ENCODE peak calls at places on chromosomes 3 and 15, in seven cellular contexts. X is EH, V is NCI-H1105 treated with DMSO at 0.1 percent for 48 hours, H is activated T-cell treated with anti-CD3 and anti-CD28 coated beads for 1 hour, R is heart right ventricle, F is fibroblast of the aortic adventitia, Z is progenitor cell of endocrine pancreas. K is an unnamed sample.

GRCh38 chr3:179876440-179876839 is 160.3 kb downstream of the PEX5L start:
- DNase-seq in X (no peak), Z (no peak), H (no peak), V (no peak), R (no peak), F (no peak), K (no peak)

GRCh38 chr3:178434206-178434805 is 101.9 kb upstream of the KCNMB2 start:
- DNase-seq in F (peak; percentile 6), X (peak; percentile 31), Z (no peak), H (no peak), V (peak; percentile 53), R (no peak), K (no peak)

GRCh38 chr3:12759097-12759679 is at the start of gene TMEM40:
- DNase-seq in Z (no peak), F (no peak), V (no peak), H (no peak), X (peak; percentile 53), R (no peak), K (no peak)

GRCh38 chr3:155739154-155739553 is 5.7 kb downstream of the PLCH1 start:
- DNase-seq in F (no peak), V (no peak), X (peak; percentile 14), H (no peak), R (no peak), Z (no peak), K (no peak)

GRCh38 chr3:188834349-188834748 is 337.4 kb upstream of the TPRG1 start:
- DNase-seq in F (no peak), V (no peak), Z (no peak), R (no peak), H (no peak), X (no peak), K (no peak)

GRCh38 chr15:43370310-43370974 is 401 bp downstream of the ZSCAN29 start:
- DNase-seq in H (no peak), V (no peak), X (peak; percentile 53), Z (peak; percentile 11), R (peak; percentile 20), F (peak; percentile 39), K (peak; percentile 15)

GRCh38 chr3:20648294-20648693 is 462.3 kb upstream of the SGO1 start:
- DNase-seq in Z (no peak), F (peak; percentile 78), R (no peak), H (no peak), X (peak; percentile 92), V (no peak), K (no peak)

GRCh38 chr3:87148020-87148419 is 79.1 kb upstream of the CHMP2B start:
- DNase-seq in V (no peak), X (no peak), R (no peak), H (no peak), F (no peak), Z (no peak), K (no peak)

GRCh38 chr3:14976317-14976716 is 28.9 kb downstream of the NR2C2 start:
- DNase-seq in Z (no peak), V (no peak), X (no peak), F (no peak), R (no peak), H (no peak), K (no peak)

GRCh38 chr3:141482250-141482937 is 4.4 kb upstream of the RASA2 start:
- DNase-seq in Z (no peak), H (no peak), R (no peak), X (peak; percentile 94), V (no peak), F (peak; percentile 97), K (no peak)

GRCh38 chr15:88438181-88438580 is 29.0 kb downstream of the MRPL46 start:
- DNase-seq in V (no peak), F (no peak), H (no peak), Z (no peak), R (no peak), X (no peak), K (no peak)

GRCh38 chr3:105253225-105253624 is 113.5 kb upstream of the ALCAM start:
- DNase-seq in R (no peak), H (no peak), V (peak; percentile 99), Z (no peak), X (no peak), F (peak; percentile 65), K (no peak)

GRCh38 chr3:14137445-14137844 is 12.6 kb downstream of the TMEM43 start:
- DNase-seq in Z (no peak), F (no peak), X (no peak), H (no peak), V (no peak), R (no peak), K (no peak)

GRCh38 chr3:52934626-52935530 is 37.5 kb upstream of the STIMATE start:
- DNase-seq in Z (no peak), H (peak; percentile 39), V (peak; percentile 16), F (peak; percentile 74), R (no peak), X (peak; percentile 70), K (no peak)

GRCh38 chr15:67784057-67784781 is 41.1 kb upstream of the SKOR1 start:
- DNase-seq in H (no peak), V (peak; percentile 36), X (no peak), R (no peak), Z (no peak), F (no peak), K (no peak)

GRCh38 chr3:40725026-40725425 is 200.3 kb downstream of the ZNF621 start:
- DNase-seq in H (no peak), V (peak; percentile 80), R (no peak), Z (no peak), X (no peak), F (no peak), K (no peak)

GRCh38 chr3:13015286-13016082 is 57.7 kb downstream of the IQSEC1 start:
- DNase-seq in V (no peak), F (no peak), X (no peak), H (peak; percentile 42), R (peak; percentile 48), Z (no peak), K (no peak)

GRCh38 chr3:98596087-98596486 is 2.7 kb upstream of the CPOX start:
- DNase-seq in H (no peak), R (no peak), V (no peak), F (no peak), X (no peak), Z (no peak), K (no peak)

GRCh38 chr15:63250312-63250965 is 27.0 kb upstream of the APH1B start:
- DNase-seq in H (no peak), X (peak; percentile 99), R (no peak), F (peak; percentile 96), Z (no peak), V (no peak), K (no peak)

GRCh38 chr3:10358309-10358980 is 37.5 kb upstream of the SEC13 start:
- DNase-seq in V (no peak), H (no peak), Z (no peak), X (no peak), R (no peak), F (no peak), K (no peak)